ENCODE peak calls at places on chromosome 15, in seven cellular contexts. One of them, this sample, is unnamed.

GRCh38 chr15:96893159-96893906 is 562.8 kb downstream of the NR2F2 start:
- DNase-seq in cardiac muscle cell: peak; percentile 55
- DNase-seq in esophagus squamous epithelium: no peak
- DNase-seq in brain microvascular endothelial cell: peak; percentile 38
- DNase-seq in AG04450: no peak
- DNase-seq in epithelial cell of proximal tubule: no peak
- DNase-seq in A549: no peak
- DNase-seq in this sample: no peak

GRCh38 chr15:56249080-56249479 is 5.4 kb upstream of the RFX7 start:
- DNase-seq in brain microvascular endothelial cell: peak; percentile 60
- DNase-seq in cardiac muscle cell: peak; percentile 70
- DNase-seq in AG04450: no peak
- DNase-seq in epithelial cell of proximal tubule: no peak
- DNase-seq in A549: no peak
- DNase-seq in esophagus squamous epithelium: no peak
- DNase-seq in this sample: no peak

GRCh38 chr15:52247032-52247431 is 48.6 kb downstream of the MYO5C start:
- DNase-seq in AG04450: peak; percentile 24
- DNase-seq in esophagus squamous epithelium: no peak
- DNase-seq in cardiac muscle cell: no peak
- DNase-seq in A549: no peak
- DNase-seq in epithelial cell of proximal tubule: no peak
- DNase-seq in brain microvascular endothelial cell: peak; percentile 45
- DNase-seq in this sample: peak; percentile 67

GRCh38 chr15:56524915-56525314 is 60.0 kb upstream of the MNS1 start:
- DNase-seq in esophagus squamous epithelium: no peak
- DNase-seq in brain microvascular endothelial cell: peak; percentile 58
- DNase-seq in epithelial cell of proximal tubule: peak; percentile 25
- DNase-seq in cardiac muscle cell: no peak
- DNase-seq in AG04450: peak; percentile 20
- DNase-seq in A549: no peak
- DNase-seq in this sample: no peak

GRCh38 chr15:72285927-72286516 is 13.7 kb upstream of the PARP6 start:
- DNase-seq in brain microvascular endothelial cell: no peak
- DNase-seq in AG04450: no peak
- DNase-seq in cardiac muscle cell: peak; percentile 62
- DNase-seq in A549: peak; percentile 83
- DNase-seq in esophagus squamous epithelium: no peak
- DNase-seq in epithelial cell of proximal tubule: no peak
- DNase-seq in this sample: peak; percentile 57

GRCh38 chr15:99073008-99073714 is 31.7 kb upstream of the SYNM start:
- DNase-seq in A549: no peak
- DNase-seq in epithelial cell of proximal tubule: no peak
- DNase-seq in AG04450: no peak
- DNase-seq in brain microvascular endothelial cell: no peak
- DNase-seq in esophagus squamous epithelium: no peak
- DNase-seq in cardiac muscle cell: no peak
- DNase-seq in this sample: no peak

GRCh38 chr15:43250785-43251184 is 15.9 kb downstream of the TGM5 start:
- DNase-seq in A549: no peak
- DNase-seq in cardiac muscle cell: no peak
- DNase-seq in AG04450: no peak
- DNase-seq in esophagus squamous epithelium: no peak
- DNase-seq in epithelial cell of proximal tubule: no peak
- DNase-seq in brain microvascular endothelial cell: no peak
- DNase-seq in this sample: no peak

GRCh38 chr15:60338810-60339209 is 59.0 kb downstream of the ANXA2 start:
- DNase-seq in A549: no peak
- DNase-seq in brain microvascular endothelial cell: no peak
- DNase-seq in epithelial cell of proximal tubule: no peak
- DNase-seq in esophagus squamous epithelium: no peak
- DNase-seq in AG04450: no peak
- DNase-seq in cardiac muscle cell: no peak
- DNase-seq in this sample: no peak

GRCh38 chr15:58777107-58777506 is 6.0 kb downstream of the MINDY2 start:
- DNase-seq in epithelial cell of proximal tubule: no peak
- DNase-seq in esophagus squamous epithelium: no peak
- DNase-seq in cardiac muscle cell: no peak
- DNase-seq in AG04450: no peak
- DNase-seq in A549: no peak
- DNase-seq in brain microvascular endothelial cell: no peak
- DNase-seq in this sample: no peak

GRCh38 chr15:75713338-75713895 is 769 bp upstream of the CSPG4 start:
- DNase-seq in epithelial cell of proximal tubule: no peak
- DNase-seq in cardiac muscle cell: peak; percentile 72
- DNase-seq in A549: no peak
- DNase-seq in esophagus squamous epithelium: no peak
- DNase-seq in brain microvascular endothelial cell: no peak
- DNase-seq in AG04450: no peak
- DNase-seq in this sample: no peak

GRCh38 chr15:79523266-79523665 is 91.1 kb downstream of the MINAR1 start:
- DNase-seq in epithelial cell of proximal tubule: no peak
- DNase-seq in A549: no peak
- DNase-seq in brain microvascular endothelial cell: no peak
- DNase-seq in esophagus squamous epithelium: no peak
- DNase-seq in cardiac muscle cell: no peak
- DNase-seq in AG04450: no peak
- DNase-seq in this sample: no peak

GRCh38 chr15:92586383-92586910 is 69.1 kb downstream of the FAM174B start:
- DNase-seq in esophagus squamous epithelium: no peak
- DNase-seq in AG04450: no peak
- DNase-seq in brain microvascular endothelial cell: no peak
- DNase-seq in epithelial cell of proximal tubule: no peak
- DNase-seq in A549: no peak
- DNase-seq in cardiac muscle cell: no peak
- DNase-seq in this sample: no peak

GRCh38 chr15:23467110-23467600 is 20.1 kb upstream of the GOLGA6L2 start:
- DNase-seq in cardiac muscle cell: peak; percentile 34
- DNase-seq in epithelial cell of proximal tubule: peak; percentile 15
- DNase-seq in brain microvascular endothelial cell: no peak
- DNase-seq in esophagus squamous epithelium: no peak
- DNase-seq in A549: peak; percentile 44
- DNase-seq in AG04450: no peak
- DNase-seq in this sample: no peak

GRCh38 chr15:76336254-76337046 is at the start of gene ISL2:
- DNase-seq in AG04450: peak; percentile 92
- DNase-seq in brain microvascular endothelial cell: peak; percentile 59
- DNase-seq in esophagus squamous epithelium: peak; percentile 23
- DNase-seq in A549: peak; percentile 100
- DNase-seq in cardiac muscle cell: peak; percentile 53
- DNase-seq in epithelial cell of proximal tubule: no peak
- DNase-seq in this sample: peak; percentile 84

GRCh38 chr15:33612721-33613304 is 302.0 kb downstream of the RYR3 start:
- DNase-seq in AG04450: no peak
- DNase-seq in A549: no peak
- DNase-seq in epithelial cell of proximal tubule: no peak
- DNase-seq in esophagus squamous epithelium: no peak
- DNase-seq in cardiac muscle cell: no peak
- DNase-seq in brain microvascular endothelial cell: no peak
- DNase-seq in this sample: no peak

GRCh38 chr15:89114974-89115373 is 26.7 kb downstream of the ABHD2 start:
- DNase-seq in brain microvascular endothelial cell: peak; percentile 87
- DNase-seq in cardiac muscle cell: peak; percentile 55
- DNase-seq in A549: no peak
- DNase-seq in AG04450: peak; percentile 38
- DNase-seq in esophagus squamous epithelium: no peak
- DNase-seq in epithelial cell of proximal tubule: no peak
- DNase-seq in this sample: no peak

GRCh38 chr15:94834494-94834893 is 603.1 kb downstream of the MCTP2 start:
- DNase-seq in epithelial cell of proximal tubule: no peak
- DNase-seq in AG04450: no peak
- DNase-seq in brain microvascular endothelial cell: no peak
- DNase-seq in esophagus squamous epithelium: no peak
- DNase-seq in cardiac muscle cell: no peak
- DNase-seq in A549: no peak
- DNase-seq in this sample: no peak

GRCh38 chr15:96353378-96353930 is 23.0 kb downstream of the NR2F2 start:
- DNase-seq in A549: no peak
- DNase-seq in esophagus squamous epithelium: no peak
- DNase-seq in cardiac muscle cell: no peak
- DNase-seq in AG04450: no peak
- DNase-seq in brain microvascular endothelial cell: peak; percentile 12
- DNase-seq in epithelial cell of proximal tubule: no peak
- DNase-seq in this sample: no peak

GRCh38 chr15:29692527-29692926 is 129.7 kb downstream of the TJP1 start:
- DNase-seq in esophagus squamous epithelium: no peak
- DNase-seq in epithelial cell of proximal tubule: no peak
- DNase-seq in A549: no peak
- DNase-seq in cardiac muscle cell: no peak
- DNase-seq in AG04450: no peak
- DNase-seq in brain microvascular endothelial cell: no peak
- DNase-seq in this sample: no peak

GRCh38 chr15:67928666-67929065 is 88.8 kb upstream of the RNU6-1 start:
- DNase-seq in A549: no peak
- DNase-seq in epithelial cell of proximal tubule: no peak
- DNase-seq in brain microvascular endothelial cell: no peak
- DNase-seq in AG04450: no peak
- DNase-seq in esophagus squamous epithelium: no peak
- DNase-seq in cardiac muscle cell: no peak
- DNase-seq in this sample: no peak

GRCh38 chr15:67927501-67928156 is 87.8 kb upstream of the RNU6-1 start:
- DNase-seq in esophagus squamous epithelium: no peak
- DNase-seq in AG04450: peak; percentile 92
- DNase-seq in A549: no peak
- DNase-seq in brain microvascular endothelial cell: peak; percentile 97
- DNase-seq in cardiac muscle cell: peak; percentile 91
- DNase-seq in epithelial cell of proximal tubule: peak; percentile 71
- DNase-seq in this sample: no peak

GRCh38 chr15:67935244-67935643 is 95.4 kb upstream of the RNU6-1 start:
- DNase-seq in A549: no peak
- DNase-seq in AG04450: no peak
- DNase-seq in esophagus squamous epithelium: no peak
- DNase-seq in cardiac muscle cell: no peak
- DNase-seq in epithelial cell of proximal tubule: no peak
- DNase-seq in brain microvascular endothelial cell: no peak
- DNase-seq in this sample: no peak

GRCh38 chr15:67931861-67932260 is 92.0 kb upstream of the RNU6-1 start:
- DNase-seq in esophagus squamous epithelium: no peak
- DNase-seq in cardiac muscle cell: no peak
- DNase-seq in A549: no peak
- DNase-seq in brain microvascular endothelial cell: no peak
- DNase-seq in epithelial cell of proximal tubule: peak; percentile 63
- DNase-seq in AG04450: no peak
- DNase-seq in this sample: no peak

GRCh38 chr15:67930720-67931119 is 90.9 kb upstream of the RNU6-1 start:
- DNase-seq in AG04450: no peak
- DNase-seq in A549: no peak
- DNase-seq in brain microvascular endothelial cell: no peak
- DNase-seq in epithelial cell of proximal tubule: no peak
- DNase-seq in esophagus squamous epithelium: no peak
- DNase-seq in cardiac muscle cell: no peak
- DNase-seq in this sample: no peak
- TF ChIP-seq CTCF in AG04450: no peak
- TF ChIP-seq CTCF in A549: no peak
- TF ChIP-seq CTCF in brain microvascular endothelial cell: no peak
- TF ChIP-seq CTCF in epithelial cell of proximal tubule: no peak
- TF ChIP-seq CTCF in esophagus squamous epithelium: no peak
- TF ChIP-seq CTCF in cardiac muscle cell: no peak
- TF ChIP-seq CTCF in this sample: no peak

DNA sequence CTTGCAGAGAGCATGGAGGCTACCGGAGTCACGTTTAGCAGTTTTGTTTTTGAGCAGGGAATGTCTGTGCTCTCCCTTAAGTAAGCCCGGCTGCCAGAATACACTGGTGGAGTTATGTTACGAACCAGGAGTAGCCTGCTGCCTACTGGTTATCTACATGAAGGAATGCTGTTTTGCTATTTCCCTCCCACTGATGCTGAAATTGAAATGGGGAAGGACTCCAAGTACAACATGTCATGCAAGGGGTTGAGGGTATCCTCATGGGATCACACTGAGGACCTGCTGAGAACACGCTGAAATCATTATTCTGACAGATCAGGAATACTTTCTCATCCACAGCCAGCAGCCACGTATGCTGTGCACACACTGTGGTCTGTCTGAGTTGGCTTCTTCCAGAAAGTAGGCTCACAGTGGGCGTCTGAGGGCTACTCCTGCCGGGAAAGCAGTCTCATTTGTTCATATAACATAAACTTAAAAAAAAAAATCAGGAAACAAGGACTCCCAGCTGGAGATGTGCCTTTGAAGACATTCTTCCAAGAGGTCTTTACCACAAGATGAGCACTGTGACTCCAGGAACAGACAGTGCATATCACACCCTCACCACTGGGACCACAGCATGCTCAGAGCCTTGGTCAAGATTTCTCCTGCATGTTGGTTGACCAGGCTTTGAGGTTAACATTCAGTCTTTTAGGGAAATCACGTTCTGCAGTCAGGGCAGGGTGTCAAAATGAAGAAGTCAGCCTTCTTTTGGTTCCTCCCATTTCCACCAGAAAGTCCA is 300.4 kb upstream of the RASGRP1 start:
- DNase-seq in A549: no peak
- DNase-seq in AG04450: peak; percentile 66
- DNase-seq in epithelial cell of proximal tubule: no peak
- DNase-seq in brain microvascular endothelial cell: peak; percentile 80
- DNase-seq in esophagus squamous epithelium: no peak
- DNase-seq in cardiac muscle cell: peak; percentile 58
- DNase-seq in this sample: no peak
- TF ChIP-seq CTCF in A549: no peak
- TF ChIP-seq CTCF in AG04450: peak; percentile 28
- TF ChIP-seq CTCF in epithelial cell of proximal tubule: no peak
- TF ChIP-seq CTCF in brain microvascular endothelial cell: peak; percentile 16
- TF ChIP-seq CTCF in esophagus squamous epithelium: no peak
- TF ChIP-seq CTCF in cardiac muscle cell: peak; percentile 21
- TF ChIP-seq CTCF in this sample: no peak

GRCh38 chr15:70265466-70265978 is 167.8 kb upstream of the TLE3 start:
- DNase-seq in epithelial cell of proximal tubule: no peak
- DNase-seq in A549: no peak
- DNase-seq in brain microvascular endothelial cell: no peak
- DNase-seq in cardiac muscle cell: no peak
- DNase-seq in AG04450: no peak
- DNase-seq in esophagus squamous epithelium: no peak
- DNase-seq in this sample: no peak
- TF ChIP-seq CTCF in epithelial cell of proximal tubule: peak; percentile 31
- TF ChIP-seq CTCF in A549: no peak
- TF ChIP-seq CTCF in brain microvascular endothelial cell: peak; percentile 47
- TF ChIP-seq CTCF in cardiac muscle cell: peak; percentile 16
- TF ChIP-seq CTCF in AG04450: peak; percentile 8
- TF ChIP-seq CTCF in esophagus squamous epithelium: peak; percentile 6
- TF ChIP-seq CTCF in this sample: peak; percentile 13

DNA sequence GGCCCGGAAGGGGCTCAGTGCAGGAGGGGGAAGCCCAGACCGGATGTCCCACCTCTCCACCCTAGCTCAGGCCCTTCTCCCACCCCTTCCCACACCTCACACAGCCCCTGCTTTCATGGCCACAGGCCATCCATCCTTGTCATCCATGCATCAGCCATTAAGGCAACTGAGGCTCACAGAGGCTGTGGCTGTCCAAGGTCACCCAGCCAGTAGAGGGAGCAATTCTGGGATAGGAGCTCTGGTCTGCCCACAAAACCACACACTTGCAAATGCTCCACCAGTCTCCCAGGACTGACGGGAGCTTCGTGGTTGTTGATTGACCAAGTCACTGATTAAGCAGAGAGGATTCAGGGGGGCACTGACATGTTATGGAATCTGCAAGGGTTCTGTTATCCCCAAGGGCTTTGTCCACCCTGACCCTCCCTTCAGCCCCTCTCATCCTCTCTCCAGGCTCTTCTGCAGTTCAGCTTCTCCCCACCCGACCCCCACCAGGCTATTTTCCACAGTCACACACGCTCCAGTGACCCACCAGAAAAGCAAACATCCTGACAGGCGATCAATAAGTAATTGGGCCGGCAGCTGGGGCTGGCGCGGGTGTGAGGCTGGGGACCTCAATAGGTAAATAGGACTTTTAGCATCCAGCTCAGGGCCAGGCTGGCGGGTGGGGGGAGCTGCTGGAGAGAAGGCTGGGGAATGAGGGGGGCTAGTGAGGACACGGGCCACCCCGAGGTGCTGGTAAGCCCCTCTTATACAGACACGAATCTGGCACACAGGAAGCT is 15.0 kb downstream of the LINGO1 start:
- DNase-seq in brain microvascular endothelial cell: no peak
- DNase-seq in A549: peak; percentile 60
- DNase-seq in epithelial cell of proximal tubule: peak; percentile 12
- DNase-seq in AG04450: no peak
- DNase-seq in cardiac muscle cell: no peak
- DNase-seq in esophagus squamous epithelium: no peak
- DNase-seq in this sample: no peak
- TF ChIP-seq CTCF in brain microvascular endothelial cell: peak; percentile 64
- TF ChIP-seq CTCF in A549: peak; percentile 52
- TF ChIP-seq CTCF in epithelial cell of proximal tubule: peak; percentile 67
- TF ChIP-seq CTCF in AG04450: peak; percentile 37
- TF ChIP-seq CTCF in cardiac muscle cell: peak; percentile 45
- TF ChIP-seq CTCF in esophagus squamous epithelium: peak; percentile 46
- TF ChIP-seq CTCF in this sample: peak; percentile 32